ENCODE peak calls at places on chromosomes 4 and X, in seven cellular contexts. K, I, G, Q, B, T and L are unnamed samples.

GRCh38 chrX:97401154-97401553 is 517.4 kb downstream of the RPA4 start:
- DNase-seq in K (no peak), I (no peak), G (no peak), Q (no peak), B (no peak), T (no peak), L (no peak)

GRCh38 chr4:41658106-41658505 is 90.4 kb downstream of the PHOX2B start:
- DNase-seq in K (no peak), I (no peak), G (no peak), Q (no peak), B (no peak), T (no peak), L (no peak)

GRCh38 chrX:71366674-71367256 is 608 bp downstream of the TAF1 start:
- DNase-seq in K (peak; percentile 27), I (peak; percentile 17), G (peak; percentile 16), Q (peak; percentile 28), B (no peak), T (peak; percentile 37), L (no peak)

GRCh38 chrX:13123247-13123856 is 78.9 kb upstream of the FAM9C start:
- DNase-seq in K (no peak), I (no peak), G (no peak), Q (no peak), B (no peak), T (no peak), L (no peak)

GRCh38 chrX:10265775-10266174 is 109.0 kb downstream of the CLCN4 start:
- DNase-seq in K (no peak), I (no peak), G (no peak), Q (no peak), B (no peak), T (no peak), L (no peak)

GRCh38 chrX:10235851-10236250 is 79.1 kb downstream of the CLCN4 start:
- DNase-seq in K (no peak), I (no peak), G (no peak), Q (no peak), B (peak; percentile 72), T (no peak), L (no peak)

GRCh38 chrX:113390531-113390930 is 549.9 kb upstream of the AMOT start:
- DNase-seq in K (no peak), I (peak; percentile 21), G (no peak), Q (no peak), B (no peak), T (no peak), L (no peak)

GRCh38 chrX:103248553-103248952 is 6.4 kb downstream of the TCEAL8 start:
- DNase-seq in K (no peak), I (peak; percentile 24), G (no peak), Q (no peak), B (no peak), T (no peak), L (no peak)

GRCh38 chr4:153651041-153651960 is 32.8 kb upstream of the TLR2 start:
- DNase-seq in K (no peak), I (peak; percentile 90), G (peak; percentile 49), Q (no peak), B (no peak), T (peak; percentile 82), L (no peak)

GRCh38 chrX:37060999-37061398 is 52.8 kb downstream of the FAM47C start:
- DNase-seq in K (peak; percentile 15), I (peak; percentile 65), G (no peak), Q (peak; percentile 54), B (peak; percentile 2), T (no peak), L (no peak)

GRCh38 chrX:39473812-39474211 is 623.9 kb downstream of the BCOR start:
- DNase-seq in K (no peak), I (no peak), G (peak; percentile 16), Q (no peak), B (no peak), T (no peak), L (no peak)

DNA sequence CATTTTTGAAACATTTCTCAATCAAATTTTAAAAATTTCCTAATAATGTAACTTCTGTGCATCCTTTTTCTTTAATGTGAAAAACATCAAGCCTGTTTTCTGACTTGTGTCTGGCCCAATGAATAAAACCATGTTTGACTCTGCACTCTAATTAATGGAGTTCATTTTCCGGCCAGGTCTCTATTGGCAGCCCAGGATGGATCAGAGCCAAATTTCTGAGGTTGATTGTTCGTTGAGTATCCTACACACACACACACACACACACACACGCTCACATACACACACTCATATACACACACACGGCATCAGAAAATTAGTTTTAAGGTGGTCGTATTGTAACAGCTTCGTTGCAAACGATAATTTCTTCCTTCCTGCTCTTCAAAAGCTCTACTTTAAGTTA is 28.9 kb upstream of the TLL1 start:
- DNase-seq in K (no peak), I (no peak), G (no peak), Q (no peak), B (no peak), T (no peak), L (no peak)
- TF ChIP-seq CTCF in K (no peak), I (no peak), G (no peak), Q (no peak), B (no peak), T (no peak), L (no peak)

GRCh38 chr4:29970626-29971025 is 749.5 kb upstream of the PCDH7 start:
- DNase-seq in K (no peak), I (peak; percentile 56), G (no peak), Q (peak; percentile 43), B (no peak), T (no peak), L (no peak)
- TF ChIP-seq CTCF in K (no peak), I (peak; percentile 26), G (no peak), Q (peak; percentile 56), B (no peak), T (no peak), L (peak; percentile 63)

DNA sequence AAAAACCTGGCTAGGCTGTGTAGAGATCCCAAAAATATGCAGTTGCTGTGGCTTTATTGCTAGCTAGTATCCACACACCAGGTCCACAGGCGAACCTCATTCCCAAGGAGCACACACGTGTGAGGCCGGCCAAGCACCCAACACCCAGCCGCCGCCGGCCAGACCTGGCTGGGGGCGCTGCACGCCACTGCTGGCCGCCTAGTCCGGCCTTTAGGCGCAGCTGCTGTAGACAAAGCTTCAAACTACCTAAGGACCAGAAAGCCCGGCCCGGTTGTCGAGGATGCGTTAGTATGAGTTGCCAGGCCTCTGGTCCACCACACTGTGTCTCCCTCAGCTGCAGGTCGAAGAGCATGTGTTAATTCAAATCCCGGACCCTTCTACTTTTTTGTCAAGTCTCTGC is 3.1 kb downstream of the POU3F4 start:
- DNase-seq in K (peak; percentile 20), I (no peak), G (no peak), Q (peak; percentile 73), B (no peak), T (no peak), L (no peak)
- TF ChIP-seq CTCF in K (no peak), I (no peak), G (no peak), Q (peak; percentile 25), B (no peak), T (no peak), L (no peak)

DNA sequence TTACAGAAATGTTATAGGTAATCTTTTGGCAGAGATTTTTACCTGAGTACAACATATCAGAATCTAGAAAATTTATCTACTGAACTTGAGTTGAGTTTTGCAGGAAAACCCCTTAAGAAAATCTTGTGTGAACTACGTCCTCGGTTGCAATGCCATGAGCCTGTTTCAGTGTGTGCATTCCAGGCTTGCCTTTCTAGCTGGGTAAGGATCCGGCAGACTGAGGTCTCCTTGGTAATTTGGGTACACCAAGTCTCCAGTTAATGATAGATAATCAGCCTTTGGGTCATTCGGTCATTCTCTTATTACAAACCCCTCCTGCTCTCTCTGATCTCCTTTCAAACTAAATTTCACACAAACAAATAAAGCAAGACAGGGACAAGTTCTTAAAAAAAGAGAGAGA is 5.9 kb upstream of the HAND2 start:
- DNase-seq in K (no peak), I (no peak), G (no peak), Q (no peak), B (no peak), T (no peak), L (no peak)
- TF ChIP-seq CTCF in K (no peak), I (no peak), G (no peak), Q (no peak), B (no peak), T (no peak), L (no peak)

DNA sequence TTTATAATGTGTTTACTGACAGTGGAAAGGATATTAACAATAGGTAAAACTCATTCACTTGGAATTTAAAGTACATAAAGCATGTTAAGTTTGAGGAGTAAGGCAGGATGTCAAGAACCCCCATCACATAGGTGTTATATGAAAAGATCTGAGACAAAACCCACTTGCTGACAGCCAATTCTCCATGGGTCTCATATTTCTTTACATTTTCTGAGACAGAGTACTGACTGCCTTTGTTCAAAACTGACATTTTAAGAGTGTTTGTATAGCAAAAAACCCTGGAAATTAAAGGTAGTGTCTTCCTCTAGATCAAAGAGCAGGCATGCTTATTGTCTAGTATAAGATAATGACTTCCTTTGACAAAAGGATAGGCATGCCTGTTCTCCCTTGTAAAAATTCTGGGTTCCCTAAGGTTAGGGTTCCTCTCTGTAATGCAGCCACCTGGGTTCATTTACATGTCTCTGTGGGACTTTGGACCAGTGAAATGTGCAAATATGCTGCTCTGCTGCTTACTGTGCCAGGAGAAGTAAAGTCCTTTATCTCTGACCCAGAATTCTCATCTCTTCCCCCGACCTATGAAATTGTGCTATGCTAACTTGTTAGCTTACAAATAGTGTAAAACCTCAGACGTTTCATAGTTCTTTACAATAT is 123.6 kb downstream of the PCDH18 start:
- DNase-seq in K (no peak), I (no peak), G (no peak), Q (no peak), B (no peak), T (no peak), L (no peak)
- TF ChIP-seq CTCF in K (no peak), I (no peak), G (no peak), Q (no peak), B (no peak), T (no peak), L (no peak)

GRCh38 chr4:37188100-37188499 is 56.4 kb upstream of the NWD2 start:
- DNase-seq in K (no peak), I (peak; percentile 6), G (no peak), Q (peak; percentile 28), B (no peak), T (no peak), L (no peak)
- TF ChIP-seq CTCF in K (peak; percentile 24), I (no peak), G (no peak), Q (peak; percentile 53), B (no peak), T (no peak), L (no peak)

GRCh38 chr4:81473086-81473396 is 1.3 kb upstream of the RASGEF1B start:
- DNase-seq in K (no peak), I (no peak), G (no peak), Q (no peak), B (no peak), T (no peak), L (no peak)
- TF ChIP-seq CTCF in K (no peak), I (no peak), G (no peak), Q (no peak), B (no peak), T (no peak), L (no peak)